ENCODE peak calls at places on chromosomes 1 and 21, in six cellular contexts. P is HEK293T; F is astrocyte of the cerebellum; O is iPS-NIHi11; V is stimulated activated CD8-positive, alpha-beta memory T cell treated with anti-CD3 and anti-CD28 coated beads, Interleukin-12 subunit alpha, Interleukin-12 subunit beta, amount 100 ng/mL, for 1 hour; A is EL. S is an unnamed sample.
A peak's percentile ranks its signal among the peaks of the same experiment; 100 is the strongest.

GRCh38 chr1:39917825-39918224 is 16.1 kb upstream of the MYCL start:
- DNase-seq in P (no peak), F (no peak), O (no peak), V (no peak), A (no peak), S (no peak)

GRCh38 chr1:111648826-111649225 is 29.2 kb downstream of the RAP1A start:
- DNase-seq in P (no peak), F (no peak), O (no peak), V (no peak), A (no peak), S (no peak)

GRCh38 chr1:230277201-230277771 is 148.8 kb downstream of the PGBD5 start:
- DNase-seq in P (no peak), F (no peak), O (peak; percentile 89), V (no peak), A (no peak), S (no peak)

GRCh38 chr1:57218487-57219079 is 205.3 kb downstream of the DAB1 start:
- DNase-seq in P (no peak), F (no peak), O (no peak), V (no peak), A (no peak), S (no peak)

GRCh38 chr1:150810958-150811676 is 3.1 kb upstream of the CTSK start:
- DNase-seq in P (peak; percentile 45), F (no peak), O (no peak), V (no peak), A (no peak), S (no peak)

GRCh38 chr1:159881930-159882839 is 17.8 kb downstream of the CFAP45 start:
- DNase-seq in P (peak; percentile 37), F (peak; percentile 95), O (no peak), V (no peak), A (peak; percentile 98), S (peak; percentile 89)

GRCh38 chr1:216034506-216034905 is 388.7 kb downstream of the USH2A start:
- DNase-seq in P (peak; percentile 26), F (no peak), O (peak; percentile 55), V (no peak), A (peak; percentile 21), S (no peak)

GRCh38 chr1:94532077-94532476 is 9.5 kb downstream of the F3 start:
- DNase-seq in P (no peak), F (no peak), O (peak; percentile 21), V (no peak), A (peak; percentile 52), S (no peak)

GRCh38 chr1:46180082-46180616 is 3.9 kb upstream of the P3R3URF start:
- DNase-seq in P (no peak), F (no peak), O (peak; percentile 66), V (no peak), A (no peak), S (no peak)

GRCh38 chr1:26781206-26781825 is 6.4 kb upstream of the PIGV start:
- DNase-seq in P (no peak), F (no peak), O (no peak), V (no peak), A (no peak), S (no peak)

GRCh38 chr21:44778094-44778493 is 23.5 kb downstream of the UBE2G2 start:
- DNase-seq in P (no peak), F (no peak), O (no peak), V (no peak), A (no peak), S (no peak)

GRCh38 chr1:166080277-166080964 is 86.4 kb downstream of the FAM78B start:
- DNase-seq in P (no peak), F (no peak), O (no peak), V (no peak), A (no peak), S (no peak)

GRCh38 chr1:25433389-25434186 is 2.9 kb downstream of the MACO1 start:
- DNase-seq in P (no peak), F (no peak), O (no peak), V (no peak), A (no peak), S (peak; percentile 18)

GRCh38 chr1:204032642-204033235 is 40.2 kb upstream of the SOX13 start:
- DNase-seq in P (no peak), F (no peak), O (no peak), V (no peak), A (no peak), S (no peak)

GRCh38 chr1:201223852-201224670 is 33.4 kb downstream of the IGFN1 start:
- DNase-seq in P (no peak), F (no peak), O (no peak), V (no peak), A (no peak), S (no peak)

GRCh38 chr1:68188644-68189340 is 43.5 kb downstream of the WLS start:
- DNase-seq in P (no peak), F (no peak), O (no peak), V (no peak), A (no peak), S (peak; percentile 23)

GRCh38 chr21:27649323-27649722 is 682.4 kb upstream of the ADAMTS5 start:
- DNase-seq in P (no peak), F (peak; percentile 33), O (no peak), V (no peak), A (peak; percentile 90), S (peak; percentile 90)

GRCh38 chr1:56703747-56704146 is 58.6 kb downstream of the PRKAA2 start:
- DNase-seq in P (no peak), F (no peak), O (no peak), V (no peak), A (no peak), S (no peak)

GRCh38 chr1:185478878-185479277 is 161.8 kb upstream of the IVNS1ABP start:
- DNase-seq in P (no peak), F (no peak), O (no peak), V (no peak), A (no peak), S (no peak)

GRCh38 chr1:44290250-44291094 is 64.6 kb downstream of the ERI3 start:
- DNase-seq in P (no peak), F (no peak), O (no peak), V (no peak), A (no peak), S (no peak)

GRCh38 chr1:237913345-237913744 is 22.6 kb upstream of the ZP4 start:
- DNase-seq in P (no peak), F (no peak), O (no peak), V (no peak), A (no peak), S (no peak)

GRCh38 chr1:184930645-184931044 is 43.7 kb downstream of the NIBAN1 start:
- DNase-seq in P (peak; percentile 44), F (no peak), O (no peak), V (no peak), A (no peak), S (no peak)

GRCh38 chr1:210819266-210819665 is 314.7 kb downstream of the KCNH1 start:
- DNase-seq in P (no peak), F (no peak), O (no peak), V (no peak), A (no peak), S (no peak)

GRCh38 chr1:88740784-88741183 is 56.7 kb downstream of the PKN2 start:
- DNase-seq in P (no peak), F (no peak), O (no peak), V (no peak), A (no peak), S (no peak)

GRCh38 chr1:76250317-76250716 is 175.8 kb downstream of the ST6GALNAC3 start:
- DNase-seq in P (no peak), F (no peak), O (no peak), V (no peak), A (no peak), S (no peak)

GRCh38 chr1:55670331-55671082 is 455.3 kb upstream of the USP24 start:
- DNase-seq in P (peak; percentile 6), F (no peak), O (no peak), V (no peak), A (peak; percentile 13), S (no peak)